ENCODE peak calls at places on chromosomes 2 and 18, in seven cellular contexts. One of them, this sample, is unnamed.

GRCh38 chr2:43192039-43192438 is 34.4 kb downstream of the ZFP36L2 start:
- DNase-seq in WTC11: peak
- DNase-seq in dorsolateral prefrontal cortex: no peak
- DNase-seq in cardiac fibroblast: no peak
- DNase-seq in NCI-H1694 treated with DMSO at 0.1 percent for 48 hours: no peak
- DNase-seq in T-helper 1 cell: no peak
- DNase-seq in astrocyte of the cerebellum: no peak
- DNase-seq in this sample: peak

GRCh38 chr2:95023222-95023597 is 2.3 kb upstream of the MAL start:
- DNase-seq in WTC11: no peak
- DNase-seq in dorsolateral prefrontal cortex: no peak
- DNase-seq in cardiac fibroblast: no peak
- DNase-seq in NCI-H1694 treated with DMSO at 0.1 percent for 48 hours: peak
- DNase-seq in T-helper 1 cell: no peak
- DNase-seq in astrocyte of the cerebellum: no peak
- DNase-seq in this sample: no peak

GRCh38 chr2:202780514-202781021 is 91.0 kb downstream of the ICA1L start:
- DNase-seq in WTC11: no peak
- DNase-seq in dorsolateral prefrontal cortex: no peak
- DNase-seq in cardiac fibroblast: no peak
- DNase-seq in NCI-H1694 treated with DMSO at 0.1 percent for 48 hours: no peak
- DNase-seq in T-helper 1 cell: no peak
- DNase-seq in astrocyte of the cerebellum: peak
- DNase-seq in this sample: no peak

GRCh38 chr2:40450066-40450841 is 1.6 kb downstream of the SLC8A1 start:
- DNase-seq in WTC11: no peak
- DNase-seq in dorsolateral prefrontal cortex: no peak
- DNase-seq in cardiac fibroblast: peak
- DNase-seq in NCI-H1694 treated with DMSO at 0.1 percent for 48 hours: peak
- DNase-seq in T-helper 1 cell: no peak
- DNase-seq in astrocyte of the cerebellum: no peak
- DNase-seq in this sample: no peak

GRCh38 chr2:208334230-208334629 is 68.2 kb downstream of the PIKFYVE start:
- DNase-seq in WTC11: no peak
- DNase-seq in dorsolateral prefrontal cortex: no peak
- DNase-seq in cardiac fibroblast: no peak
- DNase-seq in NCI-H1694 treated with DMSO at 0.1 percent for 48 hours: no peak
- DNase-seq in T-helper 1 cell: no peak
- DNase-seq in astrocyte of the cerebellum: no peak
- DNase-seq in this sample: no peak

GRCh38 chr2:200909958-200910357 is 20.8 kb downstream of the NIF3L1 start:
- DNase-seq in WTC11: no peak
- DNase-seq in dorsolateral prefrontal cortex: no peak
- DNase-seq in cardiac fibroblast: no peak
- DNase-seq in NCI-H1694 treated with DMSO at 0.1 percent for 48 hours: no peak
- DNase-seq in T-helper 1 cell: no peak
- DNase-seq in astrocyte of the cerebellum: no peak
- DNase-seq in this sample: no peak

GRCh38 chr18:60232541-60232940 is 140.0 kb downstream of the MC4R start:
- DNase-seq in WTC11: no peak
- DNase-seq in dorsolateral prefrontal cortex: no peak
- DNase-seq in cardiac fibroblast: no peak
- DNase-seq in NCI-H1694 treated with DMSO at 0.1 percent for 48 hours: no peak
- DNase-seq in T-helper 1 cell: no peak
- DNase-seq in astrocyte of the cerebellum: peak
- DNase-seq in this sample: no peak

GRCh38 chr18:2894131-2894840 is 47.5 kb downstream of the EMILIN2 start:
- DNase-seq in WTC11: no peak
- DNase-seq in dorsolateral prefrontal cortex: no peak
- DNase-seq in cardiac fibroblast: no peak
- DNase-seq in NCI-H1694 treated with DMSO at 0.1 percent for 48 hours: no peak
- DNase-seq in T-helper 1 cell: no peak
- DNase-seq in astrocyte of the cerebellum: no peak
- DNase-seq in this sample: no peak

GRCh38 chr2:147351789-147352188 is 493.0 kb upstream of the ACVR2A start:
- DNase-seq in WTC11: no peak
- DNase-seq in dorsolateral prefrontal cortex: no peak
- DNase-seq in cardiac fibroblast: no peak
- DNase-seq in NCI-H1694 treated with DMSO at 0.1 percent for 48 hours: no peak
- DNase-seq in T-helper 1 cell: no peak
- DNase-seq in astrocyte of the cerebellum: no peak
- DNase-seq in this sample: no peak

GRCh38 chr2:97664636-97664970 is 759 bp upstream of the ACTR1B start:
- DNase-seq in WTC11: no peak
- DNase-seq in dorsolateral prefrontal cortex: no peak
- DNase-seq in cardiac fibroblast: no peak
- DNase-seq in NCI-H1694 treated with DMSO at 0.1 percent for 48 hours: peak
- DNase-seq in T-helper 1 cell: no peak
- DNase-seq in astrocyte of the cerebellum: no peak
- DNase-seq in this sample: no peak

GRCh38 chr2:238169021-238169707 is 10.4 kb downstream of the ERFE start:
- DNase-seq in WTC11: no peak
- DNase-seq in dorsolateral prefrontal cortex: no peak
- DNase-seq in cardiac fibroblast: peak
- DNase-seq in NCI-H1694 treated with DMSO at 0.1 percent for 48 hours: no peak
- DNase-seq in T-helper 1 cell: no peak
- DNase-seq in astrocyte of the cerebellum: peak
- DNase-seq in this sample: no peak

GRCh38 chr2:239819091-239819973 is 205.8 kb downstream of the NDUFA10 start:
- DNase-seq in WTC11: no peak
- DNase-seq in dorsolateral prefrontal cortex: peak
- DNase-seq in cardiac fibroblast: no peak
- DNase-seq in NCI-H1694 treated with DMSO at 0.1 percent for 48 hours: no peak
- DNase-seq in T-helper 1 cell: no peak
- DNase-seq in astrocyte of the cerebellum: no peak
- DNase-seq in this sample: peak

GRCh38 chr2:240731327-240731626 is 39.6 kb downstream of the AQP12A start:
- DNase-seq in WTC11: no peak
- DNase-seq in dorsolateral prefrontal cortex: no peak
- DNase-seq in cardiac fibroblast: peak
- DNase-seq in NCI-H1694 treated with DMSO at 0.1 percent for 48 hours: no peak
- DNase-seq in T-helper 1 cell: no peak
- DNase-seq in astrocyte of the cerebellum: no peak
- DNase-seq in this sample: no peak

GRCh38 chr2:174595904-174596397 is 1.7 kb downstream of the WIPF1 start:
- DNase-seq in WTC11: no peak
- DNase-seq in dorsolateral prefrontal cortex: no peak
- DNase-seq in cardiac fibroblast: no peak
- DNase-seq in NCI-H1694 treated with DMSO at 0.1 percent for 48 hours: no peak
- DNase-seq in T-helper 1 cell: no peak
- DNase-seq in astrocyte of the cerebellum: no peak
- DNase-seq in this sample: no peak

GRCh38 chr2:71833855-71834554 is 313.7 kb downstream of the CYP26B1 start:
- DNase-seq in WTC11: no peak
- DNase-seq in dorsolateral prefrontal cortex: no peak
- DNase-seq in cardiac fibroblast: peak
- DNase-seq in NCI-H1694 treated with DMSO at 0.1 percent for 48 hours: no peak
- DNase-seq in T-helper 1 cell: no peak
- DNase-seq in astrocyte of the cerebellum: no peak
- DNase-seq in this sample: peak

GRCh38 chr2:240643093-240643810 is 18.0 kb downstream of the GPR35 start:
- DNase-seq in WTC11: no peak
- DNase-seq in dorsolateral prefrontal cortex: peak
- DNase-seq in cardiac fibroblast: no peak
- DNase-seq in NCI-H1694 treated with DMSO at 0.1 percent for 48 hours: no peak
- DNase-seq in T-helper 1 cell: no peak
- DNase-seq in astrocyte of the cerebellum: no peak
- DNase-seq in this sample: peak

GRCh38 chr2:66576381-66577330 is 141.7 kb downstream of the MEIS1 start:
- DNase-seq in WTC11: peak
- DNase-seq in dorsolateral prefrontal cortex: no peak
- DNase-seq in cardiac fibroblast: peak
- DNase-seq in NCI-H1694 treated with DMSO at 0.1 percent for 48 hours: no peak
- DNase-seq in T-helper 1 cell: no peak
- DNase-seq in astrocyte of the cerebellum: no peak
- DNase-seq in this sample: peak

GRCh38 chr2:207227062-207227748 is 61.5 kb upstream of the KLF7 start:
- DNase-seq in WTC11: peak
- DNase-seq in dorsolateral prefrontal cortex: peak
- DNase-seq in cardiac fibroblast: peak
- DNase-seq in NCI-H1694 treated with DMSO at 0.1 percent for 48 hours: no peak
- DNase-seq in T-helper 1 cell: no peak
- DNase-seq in astrocyte of the cerebellum: no peak
- DNase-seq in this sample: peak

GRCh38 chr2:65240657-65241056 is 13.0 kb downstream of the ACTR2 start:
- DNase-seq in WTC11: no peak
- DNase-seq in dorsolateral prefrontal cortex: no peak
- DNase-seq in cardiac fibroblast: no peak
- DNase-seq in NCI-H1694 treated with DMSO at 0.1 percent for 48 hours: no peak
- DNase-seq in T-helper 1 cell: no peak
- DNase-seq in astrocyte of the cerebellum: no peak
- DNase-seq in this sample: no peak

GRCh38 chr2:114057638-114058037 is 167.7 kb downstream of the ACTR3 start:
- DNase-seq in WTC11: no peak
- DNase-seq in dorsolateral prefrontal cortex: no peak
- DNase-seq in cardiac fibroblast: no peak
- DNase-seq in NCI-H1694 treated with DMSO at 0.1 percent for 48 hours: no peak
- DNase-seq in T-helper 1 cell: no peak
- DNase-seq in astrocyte of the cerebellum: no peak
- DNase-seq in this sample: no peak

GRCh38 chr18:40926679-40927078 is 1028.4 kb upstream of the PIK3C3 start:
- DNase-seq in WTC11: no peak
- DNase-seq in dorsolateral prefrontal cortex: no peak
- DNase-seq in cardiac fibroblast: no peak
- DNase-seq in NCI-H1694 treated with DMSO at 0.1 percent for 48 hours: no peak
- DNase-seq in T-helper 1 cell: no peak
- DNase-seq in astrocyte of the cerebellum: peak
- DNase-seq in this sample: no peak

This sample was measured in endodermal cell.